ENCODE peak calls at places on chromosomes 12 and 14, in four cellular contexts. O, Z, K and M are unnamed samples.

GRCh38 chr14:65297744-65298143 is 114.8 kb upstream of the FUT8 start:
- DNase-seq in O (no peak), K (no peak), Z (no peak), M (no peak)

GRCh38 chr12:121184425-121184824 is 25.5 kb upstream of the P2RX4 start:
- DNase-seq in Z (no peak), K (peak), O (no peak), M (no peak)

GRCh38 chr12:116183741-116184141 is 93.8 kb downstream of the MED13L start:
- DNase-seq in O (no peak), Z (no peak), K (no peak), M (peak)

GRCh38 chr14:72907327-72907826 is 13.5 kb upstream of the DPF3 start:
- DNase-seq in Z (no peak), K (no peak), O (no peak), M (no peak)

GRCh38 chr14:69231486-69231885 is 28.5 kb upstream of the GALNT16 start:
- DNase-seq in O (no peak), Z (no peak), K (no peak), M (no peak)

GRCh38 chr12:38204831-38205230 is 111.7 kb upstream of the ALG10B start:
- DNase-seq in K (no peak), Z (no peak), O (no peak), M (no peak)

GRCh38 chr12:10293570-10294227 is 14.0 kb upstream of the KLRD1 start:
- DNase-seq in Z (no peak), K (no peak), O (no peak), M (no peak)

GRCh38 chr12:32309811-32310755 is 89.3 kb upstream of the FGD4 start:
- DNase-seq in O (no peak), K (no peak), Z (no peak), M (no peak)

GRCh38 chr12:102833687-102834435 is 83.2 kb downstream of the PAH start:
- DNase-seq in O (no peak), Z (no peak), K (peak), M (peak)

GRCh38 chr14:92352158-92352985 is 29.4 kb downstream of the SLC24A4 start:
- DNase-seq in O (no peak), Z (no peak), K (peak), M (peak)

GRCh38 chr14:54652188-54652889 is 85.4 kb downstream of the SAMD4A start:
- DNase-seq in K (peak), O (no peak), Z (peak), M (peak)

GRCh38 chr14:64584185-64584584 is 34.4 kb downstream of the PPP1R36 start:
- DNase-seq in Z (no peak), O (no peak), K (no peak), M (no peak)

GRCh38 chr12:80195143-80195726 is 95.9 kb downstream of the OTOGL start:
- DNase-seq in K (peak), Z (no peak), O (no peak), M (peak)

GRCh38 chr14:54225457-54225856 is 171.3 kb upstream of the CDKN3 start:
- DNase-seq in O (no peak), Z (no peak), K (no peak), M (no peak)

GRCh38 chr12:132622437-132623071 is 4.0 kb downstream of the P2RX2 start:
- DNase-seq in Z (no peak), K (no peak), O (no peak), M (no peak)

GRCh38 chr14:31819281-31819680 is 257.8 kb upstream of the ARHGAP5 start:
- DNase-seq in O (no peak), K (no peak), Z (no peak), M (no peak)

GRCh38 chr12:113140706-113141105 is 5.1 kb upstream of the RASAL1 start:
- DNase-seq in Z (no peak), O (no peak), K (no peak), M (no peak)